ENCODE peak calls at places on chromosome 11, in four cellular contexts. T is fibroblast of the aortic adventitia, S is psoas muscle, D is dorsolateral prefrontal cortex. V is an unnamed sample.
A peak's percentile ranks its signal among the peaks of the same experiment; 100 is the strongest.

GRCh38 chr11:73367482-73368024 is 8.6 kb upstream of the RELT start:
- DNase-seq in T (no peak), S (no peak), D (no peak), V (no peak)

GRCh38 chr11:95884364-95884763 is 39.5 kb downstream of the MTMR2 start:
- DNase-seq in T (peak; percentile 40), S (no peak), D (no peak), V (no peak)

GRCh38 chr11:79121351-79121750 is 319.5 kb downstream of the TENM4 start:
- DNase-seq in T (no peak), S (no peak), D (no peak), V (no peak)

GRCh38 chr11:27705873-27706820 is 5.9 kb upstream of the BDNF start:
- DNase-seq in D (no peak), S (no peak), T (peak; percentile 45), V (no peak)

GRCh38 chr11:128667873-128668272 is 26.0 kb upstream of the FLI1 start:
- DNase-seq in T (no peak), S (no peak), D (no peak), V (no peak)

GRCh38 chr11:99170606-99171005 is 149.9 kb downstream of the CNTN5 start:
- DNase-seq in D (no peak), T (no peak), S (no peak), V (no peak)

GRCh38 chr11:80034801-80035200 is 594.0 kb upstream of the TENM4 start:
- DNase-seq in D (no peak), T (no peak), S (no peak), V (no peak)

GRCh38 chr11:49208006-49208721 is at the start of gene FOLH1:
- DNase-seq in D (peak; percentile 78), S (peak; percentile 28), T (no peak), V (no peak)

GRCh38 chr11:9250139-9250582 is 15.0 kb downstream of the DENND5A start:
- DNase-seq in T (peak; percentile 66), D (no peak), S (no peak), V (no peak)

GRCh38 chr11:32118025-32118974 is 27.4 kb downstream of the RCN1 start:
- DNase-seq in S (no peak), D (no peak), T (peak; percentile 46), V (no peak)

GRCh38 chr11:12242071-12242672 is 131.8 kb downstream of the MICAL2 start:
- DNase-seq in T (no peak), D (no peak), S (no peak), V (no peak)

GRCh38 chr11:57429946-57430345 is 3.0 kb upstream of the SLC43A3 start:
- DNase-seq in T (no peak), S (no peak), D (no peak), V (no peak)

GRCh38 chr11:14956111-14956510 is 16.0 kb downstream of the CALCA start:
- DNase-seq in S (no peak), T (no peak), D (no peak), V (no peak)

GRCh38 chr11:86174101-86175046 is 70.2 kb upstream of the EED start:
- DNase-seq in D (no peak), T (peak; percentile 100), S (peak; percentile 86), V (peak; percentile 73)

GRCh38 chr11:47607380-47607779 is 13.2 kb upstream of the C1QTNF4 start:
- DNase-seq in S (peak; percentile 50), T (peak; percentile 97), D (no peak), V (peak; percentile 93)

GRCh38 chr11:121553806-121554205 is 101.0 kb upstream of the SORL1-AS1 start:
- DNase-seq in S (no peak), T (peak; percentile 51), D (no peak), V (no peak)

GRCh38 chr11:58316142-58316541 is 42.7 kb downstream of the OR5B17 start:
- DNase-seq in S (no peak), D (no peak), T (peak; percentile 28), V (no peak)

GRCh38 chr11:33620423-33621120 is 80.1 kb downstream of the C11orf91 start:
- DNase-seq in D (no peak), S (no peak), T (peak; percentile 80), V (no peak)

GRCh38 chr11:33624082-33624481 is 76.5 kb downstream of the C11orf91 start:
- DNase-seq in S (peak; percentile 33), T (no peak), D (no peak), V (no peak)

GRCh38 chr11:33622231-33622630 is 78.4 kb downstream of the C11orf91 start:
- DNase-seq in D (no peak), S (no peak), T (peak; percentile 70), V (no peak)

GRCh38 chr11:33618956-33619355 is 81.7 kb downstream of the C11orf91 start:
- DNase-seq in T (no peak), S (no peak), D (no peak), V (no peak)

GRCh38 chr11:33622806-33623205 is 77.8 kb downstream of the C11orf91 start:
- DNase-seq in T (no peak), D (no peak), S (no peak), V (no peak)
- TF ChIP-seq CTCF in T (no peak), D (no peak), S (no peak), V (no peak)

DNA sequence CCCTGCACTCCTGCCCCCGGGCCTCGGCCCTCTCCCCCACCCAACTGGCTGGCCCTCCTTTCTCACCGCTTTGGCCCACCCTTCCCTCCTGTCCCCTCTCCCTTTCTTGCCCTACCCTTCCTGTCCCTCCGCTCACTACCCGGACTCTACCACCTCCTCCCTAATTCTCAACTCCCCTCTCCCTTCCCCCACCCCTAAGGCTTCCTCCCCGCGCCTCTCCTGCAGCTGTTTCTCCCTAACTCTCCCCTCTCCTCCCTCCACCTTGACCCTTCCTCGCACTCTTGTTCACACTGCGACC is 416 bp downstream of the SLC15A3 start:
- DNase-seq in D (no peak), S (no peak), T (no peak), V (no peak)
- H3K4me3 ChIP-seq in D (peak overlapping the region; percentile 50), S (peak overlapping the region; percentile 63), T (peak overlapping the region; percentile 32), V (peak overlapping the region; percentile 16)

DNA sequence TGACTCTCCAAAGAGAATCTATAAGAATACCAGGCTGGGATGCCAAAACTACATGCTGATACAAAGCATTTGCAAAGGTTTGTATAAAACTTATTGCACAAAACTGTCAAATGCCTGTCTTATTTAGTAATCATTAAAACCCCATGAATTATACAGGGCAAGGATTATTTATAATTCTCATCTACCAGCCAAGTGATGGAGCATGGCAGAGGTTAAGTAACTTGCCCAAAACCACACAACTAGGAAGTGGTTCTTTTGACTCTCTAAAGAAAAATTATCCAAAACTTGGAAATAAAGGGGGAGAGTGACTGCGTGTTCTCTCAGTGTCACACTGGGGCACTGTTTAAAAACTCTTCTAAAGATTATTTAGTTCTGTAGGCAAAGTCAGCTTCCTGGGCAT is 17.4 kb upstream of the CLMP start:
- DNase-seq in T (peak; percentile 12), S (no peak), D (no peak), V (no peak)
- TF ChIP-seq CTCF in T (no peak), S (no peak), D (no peak), V (no peak)

GRCh38 chr11:65353900-65354264 is 669 bp upstream of the TIGD3 start:
- DNase-seq in S (no peak), D (peak; percentile 61), T (no peak), V (no peak)

GRCh38 chr11:65354265-65355012 is at the start of gene TIGD3:
- DNase-seq in D (peak; percentile 98), T (peak; percentile 88), S (peak; percentile 98), V (peak; percentile 59)

GRCh38 chr11:65356394-65356972 is 1.9 kb downstream of the TIGD3 start:
- DNase-seq in D (no peak), T (no peak), S (peak; percentile 61), V (no peak)

GRCh38 chr11:65355013-65355775 is 643 bp downstream of the TIGD3 start:
- DNase-seq in S (no peak), D (peak; percentile 51), T (no peak), V (no peak)

GRCh38 chr11:65355776-65356393 is 1.3 kb downstream of the TIGD3 start:
- DNase-seq in T (peak; percentile 48), D (peak; percentile 63), S (peak; percentile 52), V (no peak)
- H3K4me3 ChIP-seq in T (peak overlapping the region; percentile 47), D (peak overlapping the region; percentile 75), S (peak overlapping the region; percentile 77), V (peak overlapping the region; percentile 41)

V was measured in HFF-Myc.